ENCODE peak calls at places on chromosomes 7 and 10, in eight cellular contexts. M is activated naive CD8-positive, alpha-beta T cell treated with anti-CD3 and anti-CD28 coated beads for 36 hours; Q is stimulated activated CD4-positive, alpha-beta T cell treated with anti-CD3 and anti-CD28 coated beads, TNF-alpha, amount 100 ng/mL, for 4 hours; L is endodermal cell; A is ureter; X is HT1080; B is activated gamma-delta T cell; O is neural crest cell. F is an unnamed sample.

GRCh38 chr10:92219516-92219915 is 71.4 kb downstream of the CPEB3 start:
- DNase-seq in M (no peak), Q (no peak), L (no peak), A (no peak), X (no peak), B (no peak), O (no peak), F (no peak)

GRCh38 chr10:112389147-112389822 is 15.4 kb downstream of the ACSL5 start:
- DNase-seq in M (peak), Q (no peak), L (peak), A (peak), X (peak), B (no peak), O (no peak), F (peak)

GRCh38 chr7:47552631-47553030 is 29.3 kb downstream of the TNS3 start:
- DNase-seq in M (no peak), Q (no peak), L (no peak), A (no peak), X (peak), B (no peak), O (no peak), F (peak)

GRCh38 chr7:131357282-131357880 is 29.7 kb downstream of the MKLN1 start:
- DNase-seq in M (no peak), Q (no peak), L (no peak), A (no peak), X (no peak), B (no peak), O (no peak), F (no peak)

GRCh38 chr7:139915864-139916716 is 87.0 kb downstream of the TBXAS1 start:
- DNase-seq in M (peak), Q (peak), L (no peak), A (peak), X (peak), B (no peak), O (no peak), F (peak)

GRCh38 chr10:88114368-88114767 is 250.9 kb downstream of the PTEN start:
- DNase-seq in M (no peak), Q (no peak), L (peak), A (no peak), X (peak), B (no peak), O (no peak), F (peak)

GRCh38 chr7:148697950-148698396 is 730 bp upstream of the CUL1 start:
- DNase-seq in M (peak), Q (no peak), L (no peak), A (peak), X (no peak), B (no peak), O (no peak), F (peak)

GRCh38 chr10:79133386-79133785 is 64.6 kb downstream of the ZMIZ1 start:
- DNase-seq in M (no peak), Q (no peak), L (no peak), A (no peak), X (no peak), B (no peak), O (no peak), F (no peak)

GRCh38 chr7:154338709-154339108 is 286.5 kb downstream of the DPP6 start:
- DNase-seq in M (no peak), Q (no peak), L (no peak), A (no peak), X (no peak), B (no peak), O (no peak), F (no peak)

GRCh38 chr7:38291117-38291647 is 17.7 kb upstream of the TARP start:
- DNase-seq in M (no peak), Q (no peak), L (no peak), A (no peak), X (peak), B (no peak), O (no peak), F (no peak)

GRCh38 chr7:139820089-139820488 is 9.0 kb upstream of the TBXAS1 start:
- DNase-seq in M (no peak), Q (no peak), L (no peak), A (no peak), X (no peak), B (no peak), O (no peak), F (no peak)

GRCh38 chr7:82110146-82110823 is 333.3 kb downstream of the CACNA2D1 start:
- DNase-seq in M (no peak), Q (no peak), L (no peak), A (no peak), X (no peak), B (no peak), O (no peak), F (no peak)

GRCh38 chr10:62217683-62218082 is 51.0 kb downstream of the RTKN2 start:
- DNase-seq in M (no peak), Q (no peak), L (no peak), A (no peak), X (no peak), B (no peak), O (no peak), F (no peak)

GRCh38 chr7:138477581-138477980 is 17.5 kb downstream of the TRIM24 start:
- DNase-seq in M (no peak), Q (no peak), L (no peak), A (no peak), X (no peak), B (no peak), O (no peak), F (no peak)

GRCh38 chr7:100897772-100898454 is 2.2 kb upstream of the ACHE start:
- DNase-seq in M (no peak), Q (no peak), L (no peak), A (no peak), X (no peak), B (no peak), O (no peak), F (no peak)

GRCh38 chr7:102916881-102917280 is 4.1 kb downstream of the LRRC17 start:
- DNase-seq in M (no peak), Q (no peak), L (no peak), A (no peak), X (peak), B (no peak), O (no peak), F (peak)

GRCh38 chr7:41148521-41148951 is 554.4 kb downstream of the INHBA start:
- DNase-seq in M (no peak), Q (no peak), L (no peak), A (no peak), X (peak), B (no peak), O (no peak), F (peak)

GRCh38 chr7:87575521-87575920 is 25.2 kb downstream of the ABCB1 start:
- DNase-seq in M (no peak), Q (no peak), L (no peak), A (no peak), X (no peak), B (no peak), O (no peak), F (no peak)

GRCh38 chr7:155377071-155377836 is 79.6 kb downstream of the INSIG1 start:
- DNase-seq in M (no peak), Q (no peak), L (no peak), A (no peak), X (no peak), B (no peak), O (no peak), F (no peak)

GRCh38 chr10:49115796-49116508 is 630 bp upstream of the VSTM4 start:
- DNase-seq in M (no peak), Q (no peak), L (no peak), A (peak), X (no peak), B (no peak), O (no peak), F (no peak)

GRCh38 chr7:97555845-97556431 is 175.9 kb upstream of the TAC1 start:
- DNase-seq in M (no peak), Q (no peak), L (no peak), A (no peak), X (no peak), B (no peak), O (no peak), F (peak)

GRCh38 chr10:77391605-77392235 is 245.9 kb downstream of the KCNMA1 start:
- DNase-seq in M (peak), Q (no peak), L (peak), A (peak), X (peak), B (no peak), O (peak), F (peak)

GRCh38 chr7:141158562-141158961 is 84.7 kb downstream of the TMEM178B start:
- DNase-seq in M (no peak), Q (no peak), L (peak), A (peak), X (peak), B (no peak), O (no peak), F (peak)

GRCh38 chr7:50352282-50352681 is 47.8 kb downstream of the IKZF1 start:
- DNase-seq in M (no peak), Q (no peak), L (no peak), A (no peak), X (no peak), B (no peak), O (no peak), F (no peak)

GRCh38 chr7:143499743-143500348 is 22.2 kb downstream of the TAS2R41 start:
- DNase-seq in M (no peak), Q (no peak), L (no peak), A (no peak), X (no peak), B (no peak), O (no peak), F (peak)

GRCh38 chr7:229184-229964 is 37.0 kb downstream of the FAM20C start:
- DNase-seq in M (no peak), Q (no peak), L (no peak), A (peak), X (no peak), B (no peak), O (no peak), F (peak)

GRCh38 chr7:88344956-88345832 is 38.5 kb upstream of the STEAP4 start:
- DNase-seq in M (peak), Q (no peak), L (peak), A (no peak), X (no peak), B (no peak), O (peak), F (peak)

GRCh38 chr7:17275749-17276671 is 22.4 kb upstream of the AHR start:
- DNase-seq in M (no peak), Q (no peak), L (no peak), A (no peak), X (peak), B (no peak), O (no peak), F (peak)

GRCh38 chr10:86658751-86659150 is 4.4 kb downstream of the OPN4 start:
- DNase-seq in M (no peak), Q (no peak), L (peak), A (no peak), X (no peak), B (no peak), O (no peak), F (no peak)

GRCh38 chr10:14603539-14604102 is 171.1 kb downstream of the FAM107B start:
- DNase-seq in M (peak), Q (peak), L (no peak), A (no peak), X (no peak), B (peak), O (peak), F (no peak)

GRCh38 chr7:30412810-30413504 is 65.6 kb downstream of the NOD1 start:
- DNase-seq in M (no peak), Q (no peak), L (peak), A (no peak), X (peak), B (no peak), O (no peak), F (peak)

GRCh38 chr10:33129181-33129928 is 171.3 kb upstream of the ITGB1 start:
- DNase-seq in M (no peak), Q (no peak), L (no peak), A (no peak), X (peak), B (no peak), O (no peak), F (peak)

GRCh38 chr7:132942721-132943120 is 139.2 kb downstream of the CHCHD3 start:
- DNase-seq in M (no peak), Q (no peak), L (no peak), A (no peak), X (no peak), B (no peak), O (no peak), F (no peak)

GRCh38 chr10:61063911-61064310 is 119.9 kb upstream of the RHOBTB1 start:
- DNase-seq in M (no peak), Q (no peak), L (no peak), A (no peak), X (peak), B (no peak), O (no peak), F (peak)

GRCh38 chr7:81293806-81294205 is 375.0 kb upstream of the SEMA3C start:
- DNase-seq in M (no peak), Q (no peak), L (no peak), A (no peak), X (no peak), B (no peak), O (no peak), F (no peak)

GRCh38 chr7:152136623-152137022 is 111.1 kb downstream of the GALNT11 start:
- DNase-seq in M (no peak), Q (no peak), L (no peak), A (no peak), X (no peak), B (no peak), O (peak), F (peak)

GRCh38 chr7:40175725-40176510 is 41.1 kb downstream of the SUGCT start:
- DNase-seq in M (no peak), Q (no peak), L (no peak), A (no peak), X (peak), B (no peak), O (no peak), F (no peak)

F was measured in fibroblast of pulmonary artery.